ENCODE peak calls at places on chromosomes 11 and 22, in six cellular contexts. Z is lung, U is pancreas, N is dorsolateral prefrontal cortex, L is PC-9, V is PC-3. F is an unnamed sample.

GRCh38 chr11:133078591-133079179 is 453.6 kb downstream of the OPCML start:
- DNase-seq in V (peak), Z (no peak), U (no peak), L (peak), N (peak), F (peak)

GRCh38 chr11:47033439-47033838 is 96.9 kb downstream of the CSTPP1 start:
- DNase-seq in L (no peak), N (no peak), V (no peak), Z (no peak), U (no peak), F (no peak)

GRCh38 chr22:23245799-23246136 is 65.5 kb downstream of the BCR start:
- DNase-seq in L (no peak), N (no peak), U (no peak), Z (no peak), V (no peak), F (no peak)

GRCh38 chr11:118636569-118637290 is 29.3 kb downstream of the PHLDB1 start:
- DNase-seq in Z (no peak), U (no peak), L (no peak), V (peak), N (no peak), F (no peak)

GRCh38 chr22:41725510-41726110 is 26.3 kb downstream of the MEI1 start:
- DNase-seq in L (peak), N (no peak), Z (no peak), U (no peak), V (peak), F (no peak)

GRCh38 chr11:28524098-28524497 is 415.9 kb downstream of the METTL15 start:
- DNase-seq in L (no peak), V (peak), U (no peak), Z (no peak), N (no peak), F (no peak)

GRCh38 chr22:37230673-37231405 is 13.2 kb downstream of the RAC2 start:
- DNase-seq in L (no peak), Z (no peak), V (no peak), U (no peak), N (no peak), F (no peak)

GRCh38 chr11:117427356-117427874 is 99.8 kb downstream of the CEP164 start:
- DNase-seq in V (no peak), L (no peak), U (no peak), Z (no peak), N (no peak), F (no peak)

GRCh38 chr22:39142088-39142667 is 10.3 kb downstream of the CBX7 start:
- DNase-seq in N (no peak), V (no peak), Z (no peak), L (no peak), U (no peak), F (no peak)

GRCh38 chr11:30758946-30759501 is 172.9 kb upstream of the MPPED2 start:
- DNase-seq in Z (no peak), N (no peak), U (no peak), V (no peak), L (no peak), F (no peak)

GRCh38 chr11:95101935-95102334 is 12.3 kb downstream of the ENDOD1 start:
- DNase-seq in V (no peak), L (no peak), Z (no peak), U (no peak), N (no peak), F (no peak)

GRCh38 chr11:33802414-33802950 is 28.2 kb upstream of the FBXO3 start:
- DNase-seq in L (peak), N (peak), V (peak), Z (no peak), U (peak), F (no peak)

GRCh38 chr11:46238078-46238966 is 39.1 kb upstream of the CREB3L1 start:
- DNase-seq in N (peak), L (peak), V (no peak), U (peak), Z (peak), F (no peak)

GRCh38 chr22:42951093-42951710 is 63.7 kb downstream of the PACSIN2 start:
- DNase-seq in Z (no peak), U (no peak), V (no peak), N (no peak), L (no peak), F (no peak)

GRCh38 chr22:42950281-42950680 is 64.7 kb downstream of the PACSIN2 start:
- DNase-seq in U (no peak), N (no peak), V (no peak), L (no peak), Z (no peak), F (no peak)

GRCh38 chr22:42947211-42947990 is 67.5 kb downstream of the PACSIN2 start:
- DNase-seq in N (peak), U (peak), L (peak), V (peak), Z (no peak), F (no peak)

GRCh38 chr22:42948205-42948804 is 66.6 kb downstream of the PACSIN2 start:
- DNase-seq in Z (no peak), V (no peak), U (no peak), L (no peak), N (no peak), F (no peak)

DNA sequence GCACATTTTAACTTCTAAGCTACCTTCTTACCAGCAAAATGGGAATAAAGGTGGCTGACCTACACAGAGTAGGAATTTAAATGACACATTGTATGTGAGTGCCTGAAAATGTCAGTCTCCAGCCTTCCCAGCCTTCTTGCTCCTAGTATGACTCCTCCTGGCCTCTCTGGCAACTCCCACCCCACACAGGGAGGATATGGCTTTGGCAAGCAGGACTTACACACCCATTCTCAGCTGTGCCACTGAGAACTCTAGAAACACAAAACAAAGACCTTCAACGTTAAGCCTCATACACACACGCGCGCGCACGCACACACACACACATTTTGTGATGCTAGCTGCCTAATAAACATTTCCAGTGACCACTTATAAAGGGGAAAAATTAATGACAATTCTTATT is 65.8 kb downstream of the PACSIN2 start:
- DNase-seq in Z (no peak), U (no peak), L (no peak), N (no peak), V (peak), F (no peak)
- H3K27ac ChIP-seq in Z (no peak), U (no peak), L (peak), N (no peak), V (peak), F (no peak)

GRCh38 chr11:111920908-111921307 is 2.2 kb downstream of the C11orf52 start:
- DNase-seq in V (no peak), L (no peak), N (no peak), U (no peak), Z (no peak), F (no peak)
- H3K27ac ChIP-seq in V (no peak), L (no peak), N (no peak), U (no peak), Z (no peak), F (no peak)

DNA sequence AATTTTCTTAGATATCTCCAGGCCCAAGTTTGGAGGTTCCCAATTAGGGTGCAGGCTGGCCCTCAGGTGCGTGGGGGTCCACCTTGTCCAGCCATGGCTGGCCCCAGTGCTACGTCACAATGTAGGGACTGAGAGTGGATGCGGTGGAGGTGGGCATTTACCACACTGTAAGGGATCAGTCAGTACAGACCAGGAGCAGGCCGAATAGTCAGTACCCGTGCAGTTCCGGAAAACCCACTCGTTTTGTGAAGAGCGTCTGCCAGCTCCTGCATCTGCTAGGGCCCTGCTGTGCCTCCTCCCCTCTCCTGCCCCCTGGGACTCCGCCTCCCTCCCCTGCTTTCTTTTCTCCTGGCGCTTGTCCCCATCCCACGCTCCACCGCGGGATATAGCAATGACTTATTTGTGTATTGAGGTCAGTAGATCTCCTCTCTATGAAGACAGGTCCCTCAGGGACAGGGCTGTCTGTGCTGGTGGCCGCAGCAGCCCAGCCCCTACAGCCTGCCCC is 50.4 kb upstream of the SEPTIN5 start:
- DNase-seq in L (no peak), Z (no peak), N (no peak), U (no peak), V (no peak), F (no peak)
- H3K27ac ChIP-seq in L (no peak), Z (no peak), N (no peak), U (no peak), V (no peak), F (no peak)

GRCh38 chr22:29782061-29782845 is 15.1 kb downstream of the UQCR10 start:
- DNase-seq in Z (no peak), N (peak), U (peak), V (peak), L (peak), F (no peak)
- H3K27ac ChIP-seq in Z (peak), N (peak), U (peak), V (peak), L (peak), F (peak)

DNA sequence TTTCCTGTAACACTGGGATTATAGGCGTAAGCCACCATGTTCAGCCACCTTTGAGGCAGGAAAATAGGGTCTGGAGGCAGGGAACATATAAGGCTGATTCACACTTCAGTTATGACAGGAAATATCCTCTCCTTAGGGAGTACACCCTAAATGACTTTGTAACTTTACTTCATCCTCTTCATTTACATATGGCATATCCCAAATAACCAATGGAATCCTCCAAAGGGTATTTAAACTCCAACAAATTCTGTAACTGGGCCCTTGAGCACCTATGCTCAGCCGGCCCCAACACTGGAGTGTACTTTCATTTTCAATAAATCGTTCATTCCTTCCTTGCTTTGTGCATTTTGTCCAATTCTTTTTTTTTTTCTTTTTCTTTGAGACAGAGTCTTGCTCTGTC is 1.6 kb upstream of the KAT5 start:
- DNase-seq in U (no peak), L (no peak), V (no peak), N (no peak), Z (no peak), F (no peak)
- H3K27ac ChIP-seq in U (no peak), L (no peak), V (no peak), N (no peak), Z (no peak), F (no peak)

DNA sequence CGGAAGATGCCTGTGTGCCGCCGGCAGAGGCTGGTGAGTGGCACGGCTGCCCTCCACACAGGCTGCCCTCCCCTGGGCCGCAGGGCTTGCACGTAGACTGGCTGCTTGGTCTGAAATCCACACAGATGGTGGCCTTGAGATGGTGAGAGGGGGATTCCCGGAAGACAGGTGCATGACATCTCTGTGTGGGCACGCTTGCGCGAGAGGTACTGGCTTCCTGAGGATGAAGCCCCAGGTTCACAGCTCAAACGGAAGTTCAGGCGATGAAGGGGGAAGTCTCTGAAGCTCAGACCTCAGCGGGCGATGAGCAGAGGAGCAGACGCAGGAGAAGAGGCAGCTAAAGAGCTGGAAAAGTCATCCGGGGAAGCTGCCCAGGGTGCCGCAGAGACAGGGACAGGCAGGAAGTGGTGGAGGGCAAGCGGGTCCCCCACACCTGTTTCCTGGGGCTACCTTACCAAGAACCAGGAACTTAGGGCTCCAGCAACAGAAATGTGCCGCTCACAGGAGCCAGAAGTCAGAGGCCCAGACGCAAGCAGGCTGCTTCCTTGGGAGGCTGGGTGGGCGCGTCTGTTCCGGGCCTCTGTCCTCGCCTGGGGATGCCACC is 7.2 kb downstream of the CRELD2 start:
- DNase-seq in U (no peak), Z (no peak), L (no peak), N (no peak), V (no peak), F (no peak)
- H3K27ac ChIP-seq in U (no peak), Z (no peak), L (no peak), N (no peak), V (no peak), F (no peak)

DNA sequence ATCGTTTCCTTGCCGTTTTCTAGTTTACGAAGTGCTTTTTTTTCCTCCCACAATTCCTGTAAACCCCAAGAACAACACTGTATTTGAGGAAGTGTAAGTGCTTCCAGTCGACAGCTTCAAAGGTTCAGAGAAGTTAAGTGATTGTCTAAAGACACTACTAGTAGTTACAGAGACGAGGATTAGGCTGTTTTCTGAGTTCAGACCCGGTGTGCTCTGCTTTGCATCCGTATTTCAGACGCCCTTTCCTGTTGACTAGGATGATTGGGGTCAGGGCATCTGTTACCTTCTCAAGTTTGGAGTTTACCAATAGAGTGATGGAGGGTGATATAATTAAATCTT is 430 bp downstream of the CLP1 start:
- DNase-seq in U (no peak), Z (no peak), L (no peak), V (no peak), N (no peak), F (no peak)
- H3K27ac ChIP-seq in U (no peak), Z (peak), L (peak), V (no peak), N (no peak), F (no peak)